ENCODE peak calls at places on chromosomes 16 and 17, in six cellular contexts. R is fibroblast of villous mesenchyme, X is neural progenitor cell, G is kidney, O is IMR-90, A is MCF 10A. K is an unnamed sample.

GRCh38 chr16:50548659-50549560 is 714 bp downstream of the NKD1 start:
- DNase-seq in R (no peak), X (peak), G (peak), O (no peak), A (peak), K (no peak)

GRCh38 chr17:50063516-50064252 is 7.8 kb downstream of the ITGA3 start:
- DNase-seq in R (no peak), X (no peak), G (peak), O (peak), A (peak), K (peak)

GRCh38 chr17:19618015-19618414 is 30.5 kb upstream of the ALDH3A2 start:
- DNase-seq in R (no peak), X (no peak), G (no peak), O (no peak), A (no peak), K (no peak)

GRCh38 chr16:48256579-48257177 is 9.3 kb upstream of the ABCC11 start:
- DNase-seq in R (no peak), X (no peak), G (no peak), O (no peak), A (no peak), K (no peak)

GRCh38 chr16:50916040-50916439 is 174.2 kb downstream of the CYLD start:
- DNase-seq in R (no peak), X (no peak), G (no peak), O (no peak), A (no peak), K (no peak)

GRCh38 chr16:19092653-19093410 is 20.9 kb upstream of the ITPRIPL2 start:
- DNase-seq in R (no peak), X (no peak), G (no peak), O (no peak), A (no peak), K (no peak)

GRCh38 chr16:88045820-88046303 is 94.6 kb downstream of the BANP start:
- DNase-seq in R (no peak), X (no peak), G (peak), O (no peak), A (no peak), K (no peak)

GRCh38 chr16:67966549-67967182 is 1.8 kb downstream of the SLC12A4 start:
- DNase-seq in R (peak), X (peak), G (no peak), O (no peak), A (peak), K (peak)

GRCh38 chr16:85680352-85680944 is 8.3 kb downstream of the GINS2 start:
- DNase-seq in R (no peak), X (no peak), G (no peak), O (no peak), A (no peak), K (no peak)

GRCh38 chr16:14003119-14003570 is 68.0 kb upstream of the MRTFB start:
- DNase-seq in R (peak), X (peak), G (peak), O (peak), A (peak), K (peak)

GRCh38 chr17:11369570-11369969 is 128.6 kb downstream of the SHISA6 start:
- DNase-seq in R (no peak), X (no peak), G (no peak), O (no peak), A (no peak), K (no peak)

GRCh38 chr17:45225051-45225700 is 3.5 kb downstream of the FMNL1 start:
- DNase-seq in R (no peak), X (no peak), G (no peak), O (no peak), A (peak), K (no peak)

GRCh38 chr16:66250686-66251405 is 115.6 kb upstream of the CDH5 start:
- DNase-seq in R (peak), X (no peak), G (peak), O (peak), A (peak), K (peak)

GRCh38 chr17:83179378-83179777 is 100.0 kb downstream of the METRNL start:
- DNase-seq in R (no peak), X (no peak), G (no peak), O (no peak), A (no peak), K (no peak)

GRCh38 chr17:30271102-30271501 is 20.6 kb downstream of the BLMH start:
- DNase-seq in R (peak), X (no peak), G (no peak), O (peak), A (no peak), K (peak)

GRCh38 chr16:67443299-67443698 is 12.4 kb downstream of the HSD11B2 start:
- DNase-seq in R (peak), X (no peak), G (no peak), O (no peak), A (no peak), K (peak)

GRCh38 chr16:27237229-27238015 is 31.1 kb downstream of the NSMCE1 start:
- DNase-seq in R (no peak), X (peak), G (peak), O (no peak), A (no peak), K (no peak)

GRCh38 chr17:79980246-79981043 is 55.2 kb downstream of the TBC1D16 start:
- DNase-seq in R (no peak), X (no peak), G (peak), O (no peak), A (no peak), K (no peak)

GRCh38 chr16:86318119-86318518 is 192.2 kb upstream of the FOXF1 start:
- DNase-seq in R (no peak), X (no peak), G (no peak), O (no peak), A (no peak), K (no peak)

GRCh38 chr16:28219283-28219682 is 7.5 kb upstream of the XPO6 start:
- DNase-seq in R (peak), X (peak), G (no peak), O (peak), A (no peak), K (no peak)

GRCh38 chr17:2394775-2395191 is 6.1 kb downstream of the MNT start:
- DNase-seq in R (no peak), X (no peak), G (peak), O (no peak), A (no peak), K (no peak)

GRCh38 chr16:27703121-27703520 is 153.2 kb downstream of the KATNIP start:
- DNase-seq in R (no peak), X (no peak), G (peak), O (no peak), A (no peak), K (no peak)

GRCh38 chr17:44522883-44523671 is 19.9 kb upstream of the GPATCH8 start:
- DNase-seq in R (peak), X (peak), G (no peak), O (peak), A (peak), K (peak)

GRCh38 chr17:4998666-4999428 is 1.1 kb downstream of the KIF1C start:
- DNase-seq in R (no peak), X (peak), G (peak), O (no peak), A (no peak), K (no peak)

GRCh38 chr16:75727221-75727620 is 931 bp upstream of the CPHXL start:
- DNase-seq in R (no peak), X (no peak), G (no peak), O (no peak), A (no peak), K (no peak)

GRCh38 chr17:81885869-81886548 is 5.4 kb downstream of the ALYREF start:
- DNase-seq in R (no peak), X (no peak), G (peak), O (no peak), A (peak), K (peak)

GRCh38 chr16:16083421-16084156 is 134.2 kb downstream of the ABCC1 start:
- DNase-seq in R (no peak), X (no peak), G (no peak), O (peak), A (peak), K (peak)

GRCh38 chr16:12059216-12059769 is 82.8 kb downstream of the SNX29 start:
- DNase-seq in R (no peak), X (no peak), G (peak), O (no peak), A (no peak), K (no peak)

GRCh38 chr17:73096866-73097265 is 4.4 kb upstream of the SLC39A11 start:
- DNase-seq in R (no peak), X (no peak), G (no peak), O (no peak), A (peak), K (peak)
- TF ChIP-seq CTCF in R (no peak), X (no peak), G (no peak), O (no peak), A (no peak), K (no peak)

GRCh38 chr17:74878658-74879057 is 5.9 kb upstream of the FDXR start:
- DNase-seq in R (no peak), X (no peak), G (no peak), O (no peak), A (no peak), K (no peak)

GRCh38 chr17:74879308-74879707 is 6.5 kb upstream of the FDXR start:
- DNase-seq in R (no peak), X (no peak), G (no peak), O (no peak), A (no peak), K (no peak)

GRCh38 chr17:74881073-74881472 is 8.3 kb upstream of the FDXR start:
- DNase-seq in R (no peak), X (no peak), G (no peak), O (no peak), A (no peak), K (no peak)

GRCh38 chr17:74883241-74883750 is 10.1 kb downstream of the FADS6 start:
- DNase-seq in R (no peak), X (no peak), G (no peak), O (peak), A (no peak), K (peak)

GRCh38 chr17:74882517-74883240 is 9.9 kb upstream of the FDXR start:
- DNase-seq in R (no peak), X (peak), G (no peak), O (no peak), A (no peak), K (no peak)
- TF ChIP-seq CTCF in R (no peak), X (no peak), G (no peak), O (no peak), A (no peak), K (no peak)

GRCh38 chr17:38809828-38810227 is 10.5 kb upstream of the PIP4K2B start:
- DNase-seq in R (no peak), X (no peak), G (no peak), O (no peak), A (no peak), K (no peak)

GRCh38 chr17:38815576-38816193 is 9.4 kb downstream of the CWC25 start:
- DNase-seq in R (peak), X (no peak), G (no peak), O (peak), A (peak), K (peak)
- TF ChIP-seq CTCF in R (peak), X (peak), G (peak), O (peak), A (peak), K (peak)

DNA sequence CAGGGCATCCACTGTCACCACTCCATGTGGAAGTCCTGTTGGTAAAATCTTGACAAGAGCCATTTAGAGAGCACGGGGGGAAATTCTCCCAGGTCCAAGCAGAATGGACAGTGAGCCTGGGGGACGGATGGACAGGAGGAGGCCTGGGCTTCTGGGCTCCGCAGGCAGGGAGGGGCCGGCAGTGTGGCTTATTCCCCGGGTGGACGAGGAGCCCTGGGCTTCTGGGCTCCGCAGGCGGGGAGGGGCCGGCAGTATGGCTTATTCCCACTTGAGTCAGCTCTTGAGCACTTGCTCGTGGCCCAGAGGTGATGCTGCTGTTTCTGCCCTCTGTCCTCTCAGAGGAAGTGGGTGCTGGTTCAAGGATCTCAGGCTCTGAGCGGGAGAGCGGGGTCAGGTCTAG is 22.2 kb upstream of the RPL13 start:
- DNase-seq in R (no peak), X (no peak), G (no peak), O (no peak), A (no peak), K (no peak)
- TF ChIP-seq CTCF in R (no peak), X (no peak), G (no peak), O (no peak), A (no peak), K (no peak)

K was measured in fibroblast of mammary gland.